ENCODE peak calls at places on chromosomes 11 and 22, in eight cellular contexts. S, T, W, N, J, E, X and C are unnamed samples. For H3K4me1, the result is how much of the 10 kb centered on the place peaks cover.

GRCh38 chr11:10379433-10379832 is 74.6 kb downstream of the ADM start:
- DNase-seq in S (no peak), T (no peak), W (no peak), N (peak), J (no peak), E (no peak), X (no peak), C (no peak)

GRCh38 chr11:60301178-60301577 is 20.7 kb downstream of the MS4A4A start:
- DNase-seq in S (no peak), T (no peak), W (no peak), N (no peak), J (no peak), E (no peak), X (no peak), C (no peak)

GRCh38 chr22:17096095-17096494 is 11.3 kb downstream of the IL17RA start:
- DNase-seq in S (no peak), T (no peak), W (no peak), N (no peak), J (no peak), E (no peak), X (no peak), C (no peak)

GRCh38 chr11:103830205-103830604 is 206.2 kb upstream of the DDI1 start:
- DNase-seq in S (no peak), T (no peak), W (no peak), N (no peak), J (no peak), E (no peak), X (no peak), C (no peak)

GRCh38 chr11:1224491-1225385 is 1.9 kb downstream of the MUC5B start:
- DNase-seq in S (no peak), T (no peak), W (no peak), N (no peak), J (peak), E (no peak), X (peak), C (no peak)

GRCh38 chr11:117915219-117915618 is 14.0 kb downstream of the TMPRSS13 start:
- DNase-seq in S (no peak), T (no peak), W (no peak), N (no peak), J (no peak), E (no peak), X (peak), C (peak)

GRCh38 chr22:40637181-40638150 is 947 bp upstream of the MRTFA start:
- DNase-seq in S (no peak), T (peak), W (peak), N (no peak), J (peak), E (peak), X (no peak), C (peak)

GRCh38 chr22:39684702-39685281 is 114.2 kb downstream of the CACNA1I start:
- DNase-seq in S (no peak), T (no peak), W (no peak), N (no peak), J (no peak), E (no peak), X (no peak), C (no peak)

GRCh38 chr11:16216831-16217230 is 139.5 kb downstream of the SOX6 start:
- DNase-seq in S (no peak), T (no peak), W (no peak), N (no peak), J (no peak), E (no peak), X (no peak), C (no peak)

GRCh38 chr11:921921-922678 is 3.6 kb upstream of the AP2A2 start:
- DNase-seq in S (no peak), T (no peak), W (no peak), N (no peak), J (no peak), E (no peak), X (no peak), C (no peak)

GRCh38 chr22:40179535-40179934 is 1.8 kb downstream of the TNRC6B start:
- DNase-seq in S (no peak), T (no peak), W (no peak), N (no peak), J (no peak), E (no peak), X (no peak), C (no peak)

GRCh38 chr22:31897842-31898241 is 46.5 kb upstream of the YWHAH start:
- DNase-seq in S (peak), T (no peak), W (no peak), N (no peak), J (no peak), E (no peak), X (no peak), C (no peak)

GRCh38 chr11:2582958-2583604 is 116.7 kb downstream of the KCNQ1OT1 start:
- DNase-seq in S (peak), T (peak), W (peak), N (no peak), J (peak), E (peak), X (no peak), C (no peak)

GRCh38 chr11:62747475-62748160 is 6.3 kb downstream of the ZBTB3 start:
- DNase-seq in S (no peak), T (no peak), W (no peak), N (no peak), J (no peak), E (no peak), X (no peak), C (no peak)

GRCh38 chr11:112958670-112959069 is 2.5 kb upstream of the NCAM1 start:
- DNase-seq in S (no peak), T (no peak), W (no peak), N (peak), J (no peak), E (no peak), X (no peak), C (no peak)

GRCh38 chr22:26389125-26389524 is 39.9 kb upstream of the ASPHD2 start:
- DNase-seq in S (no peak), T (no peak), W (no peak), N (no peak), J (no peak), E (no peak), X (no peak), C (no peak)

GRCh38 chr11:61922539-61922938 is 5.2 kb upstream of the RAB3IL1 start:
- DNase-seq in S (peak), T (peak), W (peak), N (peak), J (no peak), E (peak), X (no peak), C (peak)

GRCh38 chr22:20111045-20111688 is 4.7 kb upstream of the RANBP1 start:
- DNase-seq in S (peak), T (no peak), W (no peak), N (peak), J (peak), E (no peak), X (no peak), C (no peak)

GRCh38 chr11:118531597-118532084 is 649 bp downstream of the TMEM25 start:
- DNase-seq in S (no peak), T (no peak), W (no peak), N (no peak), J (no peak), E (no peak), X (no peak), C (peak)

GRCh38 chr11:11209967-11210366 is 143.1 kb downstream of the CSNK2A3 start:
- DNase-seq in S (no peak), T (no peak), W (no peak), N (no peak), J (no peak), E (no peak), X (no peak), C (no peak)

GRCh38 chr11:61955031-61955415 is 4.9 kb downstream of the BEST1 start:
- DNase-seq in S (peak), T (peak), W (peak), N (peak), J (peak), E (peak), X (no peak), C (peak)

GRCh38 chr11:25351091-25351803 is 854.4 kb downstream of the LUZP2 start:
- DNase-seq in S (no peak), T (no peak), W (no peak), N (no peak), J (no peak), E (no peak), X (no peak), C (no peak)

GRCh38 chr11:10328314-10329090 is 23.6 kb downstream of the ADM start:
- DNase-seq in S (peak), T (no peak), W (no peak), N (peak), J (no peak), E (no peak), X (no peak), C (peak)

GRCh38 chr11:75840560-75840959 is 25.6 kb downstream of the UVRAG start:
- DNase-seq in S (no peak), T (no peak), W (no peak), N (no peak), J (no peak), E (no peak), X (no peak), C (no peak)

GRCh38 chr11:64868904-64869570 is 9.4 kb downstream of the EHD1 start:
- DNase-seq in S (no peak), T (no peak), W (peak), N (peak), J (no peak), E (peak), X (no peak), C (no peak)

GRCh38 chr11:73647459-73648100 is 1.2 kb downstream of the PLEKHB1 start:
- DNase-seq in S (peak), T (peak), W (peak), N (peak), J (peak), E (peak), X (peak), C (peak)

GRCh38 chr11:20161230-20161918 is 1.1 kb upstream of the DBX1 start:
- DNase-seq in S (no peak), T (no peak), W (no peak), N (peak), J (no peak), E (no peak), X (no peak), C (no peak)

GRCh38 chr11:95680169-95680929 is 109.2 kb downstream of the FAM76B start:
- DNase-seq in S (peak), T (no peak), W (no peak), N (peak), J (no peak), E (no peak), X (no peak), C (no peak)

GRCh38 chr22:43867839-43868652 is 5.7 kb upstream of the SULT4A1 start:
- DNase-seq in S (peak), T (peak), W (peak), N (peak), J (peak), E (peak), X (peak), C (peak)

GRCh38 chr11:72642815-72643511 is 31.3 kb downstream of the PDE2A start:
- DNase-seq in S (peak), T (peak), W (peak), N (peak), J (peak), E (peak), X (no peak), C (peak)

GRCh38 chr11:44727373-44728084 is 767 bp downstream of the TSPAN18 start:
- DNase-seq in S (peak), T (peak), W (peak), N (peak), J (peak), E (peak), X (peak), C (peak)

GRCh38 chr22:19759459-19759993 is 1.1 kb upstream of the TBX1 start:
- DNase-seq in S (peak), T (no peak), W (no peak), N (no peak), J (no peak), E (no peak), X (no peak), C (no peak)

GRCh38 chr22:45441158-45441557 is 27.7 kb downstream of the RIBC2 start:
- DNase-seq in S (peak), T (peak), W (peak), N (peak), J (peak), E (peak), X (no peak), C (peak)

GRCh38 chr11:131504199-131504949 is 134.0 kb downstream of the NTM start:
- DNase-seq in S (peak), T (peak), W (no peak), N (peak), J (no peak), E (no peak), X (no peak), C (no peak)

GRCh38 chr11:77879218-77879617 is 58.3 kb downstream of the AAMDC start:
- DNase-seq in S (peak), T (peak), W (peak), N (peak), J (no peak), E (peak), X (no peak), C (no peak)
- TF ChIP-seq CTCF in S (no peak), T (no peak), W (no peak), N (no peak), J (no peak), E (no peak), X (no peak), C (peak)

DNA sequence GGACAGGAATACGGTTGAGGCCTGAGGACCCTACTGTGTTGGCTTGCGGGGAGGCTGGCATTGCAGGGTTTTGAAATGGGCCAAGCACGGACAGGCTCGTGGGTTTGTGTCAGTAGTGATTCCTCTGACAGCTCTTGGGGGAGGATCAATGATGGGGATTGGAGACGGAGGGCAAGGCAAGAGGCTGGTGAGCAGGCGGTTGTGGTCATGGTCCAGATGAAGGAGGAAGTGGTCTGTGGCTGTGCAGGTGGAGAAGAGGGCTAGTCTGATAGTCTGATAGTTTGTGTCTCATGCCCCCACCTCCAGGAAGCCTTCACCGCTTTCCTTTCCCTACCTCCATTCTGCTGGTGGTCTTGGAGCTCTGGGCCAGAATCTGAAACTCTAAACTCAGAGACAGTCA is 3.0 kb downstream of the MAFF start:
- DNase-seq in S (no peak), T (no peak), W (no peak), N (no peak), J (no peak), E (no peak), X (no peak), C (no peak)
- H3K4me1 ChIP-seq in S (under half), T (under half), W (under half), N (under half), J (under half), E (under half), X (under half), C (under half)

GRCh38 chr11:98455500-98456186 is 565.1 kb upstream of the CNTN5 start:
- DNase-seq in S (no peak), T (no peak), W (no peak), N (no peak), J (no peak), E (no peak), X (no peak), C (no peak)
- TF ChIP-seq CTCF in S (peak), T (no peak), W (no peak), N (no peak), J (no peak), E (no peak), X (no peak), C (no peak)

DNA sequence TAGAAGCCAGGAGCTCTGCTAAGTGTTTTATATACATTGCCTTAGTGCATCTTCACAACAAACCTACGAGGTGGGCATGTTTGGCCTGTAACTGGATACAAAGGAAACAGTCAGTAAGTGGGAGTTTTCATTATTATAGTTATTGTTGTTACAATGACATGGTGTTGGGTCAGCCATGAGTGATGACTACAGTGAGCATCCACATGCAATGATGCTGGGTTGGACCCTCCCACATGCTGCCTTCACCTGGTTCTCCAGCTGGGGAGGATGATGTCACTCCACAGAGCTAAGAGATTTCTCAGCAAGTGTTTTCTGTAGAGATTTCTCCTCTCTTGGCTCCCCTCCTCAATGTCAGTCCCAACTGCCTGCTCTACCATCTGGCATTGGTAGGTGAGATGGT is 59.3 kb downstream of the EHF start:
- DNase-seq in S (no peak), T (no peak), W (no peak), N (no peak), J (no peak), E (no peak), X (no peak), C (no peak)
- H3K4me1 ChIP-seq in S (under half), T (under half), W (under half), N (under half), J (under half), E (under half), X (under half), C (under half)

DNA sequence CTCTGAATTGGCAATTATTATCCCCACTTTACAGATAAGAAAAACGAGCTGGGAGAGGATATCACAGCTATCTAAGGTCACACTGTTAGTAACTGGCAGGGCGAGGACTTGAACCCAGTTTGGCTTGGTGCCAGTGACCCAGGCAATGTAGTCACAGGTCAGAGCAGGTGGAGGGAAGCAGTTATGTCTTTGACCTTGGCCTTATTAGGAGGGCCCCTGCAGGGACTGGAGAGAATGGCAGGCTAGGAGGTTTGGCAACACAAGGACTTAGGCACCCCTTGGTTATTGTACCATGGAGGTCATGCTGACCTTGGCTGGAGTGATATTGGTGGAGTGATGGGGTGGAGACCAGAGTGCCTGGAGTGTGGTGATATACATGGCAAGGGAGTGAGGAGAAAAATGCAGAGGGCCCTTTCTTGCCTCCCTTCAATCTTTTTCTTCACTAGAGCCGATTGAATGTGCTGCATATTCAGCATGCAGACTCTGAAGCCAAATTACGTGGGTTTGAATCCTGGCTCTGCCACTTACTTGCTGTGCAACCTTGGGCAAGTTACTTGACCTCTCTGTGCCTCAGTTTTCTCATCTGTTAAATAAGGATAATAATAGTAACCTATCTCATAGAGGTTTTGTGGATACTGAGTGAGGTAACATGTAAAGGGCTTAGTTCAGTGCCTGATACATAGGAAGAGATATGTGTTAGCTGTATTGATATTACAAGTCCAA is 92.7 kb upstream of the TBCEL start:
- DNase-seq in S (no peak), T (no peak), W (no peak), N (no peak), J (peak), E (no peak), X (no peak), C (no peak)
- TF ChIP-seq CTCF in S (no peak), T (no peak), W (no peak), N (no peak), J (peak), E (no peak), X (no peak), C (no peak)

GRCh38 chr11:30451167-30451566 is 128.3 kb downstream of the ARL14EP start:
- DNase-seq in S (no peak), T (no peak), W (no peak), N (no peak), J (no peak), E (no peak), X (no peak), C (no peak)

GRCh38 chr11:30452842-30453241 is 129.9 kb downstream of the ARL14EP start:
- DNase-seq in S (no peak), T (no peak), W (no peak), N (no peak), J (no peak), E (no peak), X (no peak), C (no peak)

GRCh38 chr11:30453705-30454104 is 130.8 kb downstream of the ARL14EP start:
- DNase-seq in S (no peak), T (no peak), W (no peak), N (no peak), J (no peak), E (no peak), X (no peak), C (no peak)

GRCh38 chr11:30451642-30452041 is 128.7 kb downstream of the ARL14EP start:
- DNase-seq in S (no peak), T (no peak), W (no peak), N (no peak), J (no peak), E (no peak), X (no peak), C (no peak)

GRCh38 chr11:30452114-30452513 is 129.2 kb downstream of the ARL14EP start:
- DNase-seq in S (no peak), T (no peak), W (no peak), N (no peak), J (no peak), E (no peak), X (no peak), C (no peak)
- H3K4me1 ChIP-seq in S (under half), T (under half), W (half or more), N (under half), J (under half), E (under half), X (under half), C (under half)

GRCh38 chr11:35464308-35464707 is 45.0 kb upstream of the SLC1A2 start:
- DNase-seq in S (peak), T (no peak), W (no peak), N (no peak), J (no peak), E (no peak), X (no peak), C (no peak)
- TF ChIP-seq CTCF in S (peak), T (no peak), W (no peak), N (no peak), J (no peak), E (no peak), X (no peak), C (no peak)

GRCh38 chr11:67396587-67397398 is 4.9 kb downstream of the PPP1CA start:
- DNase-seq in S (no peak), T (no peak), W (no peak), N (no peak), J (no peak), E (no peak), X (no peak), C (no peak)
- H3K4me1 ChIP-seq in S (under half), T (under half), W (half or more), N (under half), J (under half), E (under half), X (under half), C (under half)

GRCh38 chr11:34174411-34175041 is 69.1 kb downstream of the NAT10 start:
- DNase-seq in S (peak), T (peak), W (peak), N (peak), J (peak), E (peak), X (peak), C (peak)
- TF ChIP-seq CTCF in S (peak), T (peak), W (peak), N (peak), J (peak), E (peak), X (peak), C (peak)

DNA sequence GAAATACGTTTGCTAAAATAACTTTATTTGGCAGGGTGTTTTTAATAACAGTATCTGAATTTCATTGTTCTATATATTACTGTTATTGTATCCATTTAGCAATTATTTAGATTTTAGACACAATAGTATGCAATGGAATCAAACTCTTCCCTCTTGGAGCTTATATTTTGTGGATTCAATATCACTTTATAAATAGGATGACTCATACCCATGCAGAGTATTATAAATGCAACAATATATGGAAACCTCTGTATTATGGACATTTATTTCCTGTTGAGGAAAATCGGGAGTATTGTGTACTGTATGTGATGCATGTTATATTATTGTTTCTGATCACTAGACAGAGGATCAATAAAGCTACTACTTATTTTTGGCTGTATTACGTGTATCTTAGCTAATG is 721 bp downstream of the METTL15 start:
- DNase-seq in S (peak), T (no peak), W (no peak), N (no peak), J (no peak), E (no peak), X (no peak), C (no peak)
- H3K4me1 ChIP-seq in S (under half), T (under half), W (under half), N (under half), J (under half), E (under half), X (under half), C (under half)